ENCODE peak calls at places on chromosomes 11 and 22, in four cellular contexts. One of them, this sample, is unnamed.

GRCh38 chr11:69136471-69136870 is 19.3 kb upstream of the SMIM38 start:
- DNase-seq in HCT116: no peak
- DNase-seq in body of pancreas: no peak
- DNase-seq in suprapubic skin: peak; percentile 32
- DNase-seq in this sample: no peak

GRCh38 chr11:57713849-57714248 is 1.5 kb downstream of the TMX2 start:
- DNase-seq in HCT116: no peak
- DNase-seq in body of pancreas: no peak
- DNase-seq in suprapubic skin: no peak
- DNase-seq in this sample: no peak

GRCh38 chr22:28574159-28574788 is 105.4 kb downstream of the TTC28 start:
- DNase-seq in HCT116: no peak
- DNase-seq in body of pancreas: no peak
- DNase-seq in suprapubic skin: no peak
- DNase-seq in this sample: no peak

GRCh38 chr11:61370349-61371005 is 8.3 kb downstream of the TMEM138 start:
- DNase-seq in HCT116: no peak
- DNase-seq in body of pancreas: no peak
- DNase-seq in suprapubic skin: no peak
- DNase-seq in this sample: no peak

GRCh38 chr11:61832758-61833157 is 4.7 kb downstream of the FADS2 start:
- DNase-seq in HCT116: no peak
- DNase-seq in body of pancreas: no peak
- DNase-seq in suprapubic skin: no peak
- DNase-seq in this sample: no peak

GRCh38 chr11:85628771-85629341 is 463 bp downstream of the TMEM126B start:
- DNase-seq in HCT116: no peak
- DNase-seq in body of pancreas: peak; percentile 19
- DNase-seq in suprapubic skin: no peak
- DNase-seq in this sample: peak; percentile 7

GRCh38 chr11:96054870-96055705 is 131.2 kb upstream of the MTMR2 start:
- DNase-seq in HCT116: peak; percentile 27
- DNase-seq in body of pancreas: no peak
- DNase-seq in suprapubic skin: no peak
- DNase-seq in this sample: no peak

GRCh38 chr22:27495325-27495724 is 306.2 kb downstream of the MN1 start:
- DNase-seq in HCT116: no peak
- DNase-seq in body of pancreas: no peak
- DNase-seq in suprapubic skin: no peak
- DNase-seq in this sample: no peak

GRCh38 chr22:39940757-39941305 is 19.4 kb upstream of the TMA7B start:
- DNase-seq in HCT116: no peak
- DNase-seq in body of pancreas: no peak
- DNase-seq in suprapubic skin: no peak
- DNase-seq in this sample: no peak

GRCh38 chr11:130400793-130401483 is 27.5 kb downstream of the ADAMTS8 start:
- DNase-seq in HCT116: no peak
- DNase-seq in body of pancreas: no peak
- DNase-seq in suprapubic skin: no peak
- DNase-seq in this sample: no peak

GRCh38 chr11:131787119-131787518 is 416.7 kb downstream of the NTM start:
- DNase-seq in HCT116: no peak
- DNase-seq in body of pancreas: no peak
- DNase-seq in suprapubic skin: no peak
- DNase-seq in this sample: no peak

GRCh38 chr11:95231881-95232605 is 1.0 kb upstream of the SESN3 start:
- DNase-seq in HCT116: no peak
- DNase-seq in body of pancreas: peak; percentile 82
- DNase-seq in suprapubic skin: peak; percentile 83
- DNase-seq in this sample: no peak

GRCh38 chr11:110832080-110832479 is 119.8 kb upstream of the ARHGAP20 start:
- DNase-seq in HCT116: no peak
- DNase-seq in body of pancreas: no peak
- DNase-seq in suprapubic skin: no peak
- DNase-seq in this sample: no peak

GRCh38 chr11:8219257-8220021 is 44.2 kb downstream of the LMO1 start:
- DNase-seq in HCT116: peak; percentile 50
- DNase-seq in body of pancreas: peak; percentile 75
- DNase-seq in suprapubic skin: no peak
- DNase-seq in this sample: peak; percentile 77

GRCh38 chr11:9315078-9315688 is 790 bp upstream of the TMEM41B start:
- DNase-seq in HCT116: no peak
- DNase-seq in body of pancreas: peak; percentile 17
- DNase-seq in suprapubic skin: no peak
- DNase-seq in this sample: no peak

GRCh38 chr11:11500744-11501487 is 120.9 kb downstream of the GALNT18 start:
- DNase-seq in HCT116: no peak
- DNase-seq in body of pancreas: no peak
- DNase-seq in suprapubic skin: no peak
- DNase-seq in this sample: no peak

GRCh38 chr22:44404341-44405020 is 91.7 kb upstream of the SHISAL1 start:
- DNase-seq in HCT116: no peak
- DNase-seq in body of pancreas: no peak
- DNase-seq in suprapubic skin: peak; percentile 27
- DNase-seq in this sample: peak; percentile 32

GRCh38 chr11:129458278-129458677 is 82.6 kb downstream of the BARX2 start:
- DNase-seq in HCT116: no peak
- DNase-seq in body of pancreas: no peak
- DNase-seq in suprapubic skin: no peak
- DNase-seq in this sample: no peak

GRCh38 chr11:134034496-134035381 is 34.1 kb upstream of the JAM3 start:
- DNase-seq in HCT116: no peak
- DNase-seq in body of pancreas: peak; percentile 93
- DNase-seq in suprapubic skin: no peak
- DNase-seq in this sample: peak; percentile 22

GRCh38 chr22:24200616-24201212 is 19.4 kb downstream of the SUSD2 start:
- DNase-seq in HCT116: peak; percentile 67
- DNase-seq in body of pancreas: no peak
- DNase-seq in suprapubic skin: no peak
- DNase-seq in this sample: no peak

GRCh38 chr11:101860694-101861371 is 54.0 kb upstream of the CEP126 start:
- DNase-seq in HCT116: peak; percentile 57
- DNase-seq in body of pancreas: peak; percentile 38
- DNase-seq in suprapubic skin: no peak
- DNase-seq in this sample: peak; percentile 19

GRCh38 chr11:44899959-44900358 is 50.7 kb downstream of the TP53I11 start:
- DNase-seq in HCT116: peak; percentile 48
- DNase-seq in body of pancreas: no peak
- DNase-seq in suprapubic skin: no peak
- DNase-seq in this sample: peak; percentile 44

GRCh38 chr22:38177926-38178604 is 3.6 kb downstream of the PLA2G6 start:
- DNase-seq in HCT116: peak; percentile 82
- DNase-seq in body of pancreas: peak; percentile 37
- DNase-seq in suprapubic skin: peak; percentile 81
- DNase-seq in this sample: peak; percentile 53

GRCh38 chr11:102139081-102139498 is 28.8 kb downstream of the YAP1 start:
- DNase-seq in HCT116: no peak
- DNase-seq in body of pancreas: no peak
- DNase-seq in suprapubic skin: no peak
- DNase-seq in this sample: no peak

GRCh38 chr22:23833017-23833795 is 5.6 kb downstream of the DERL3 start:
- DNase-seq in HCT116: no peak
- DNase-seq in body of pancreas: no peak
- DNase-seq in suprapubic skin: peak; percentile 51
- DNase-seq in this sample: no peak

GRCh38 chr11:134522782-134523570 is 110.9 kb upstream of the B3GAT1 start:
- DNase-seq in HCT116: no peak
- DNase-seq in body of pancreas: no peak
- DNase-seq in suprapubic skin: no peak
- DNase-seq in this sample: no peak

GRCh38 chr11:11944444-11944843 is 64.0 kb downstream of the DKK3 start:
- DNase-seq in HCT116: no peak
- DNase-seq in body of pancreas: no peak
- DNase-seq in suprapubic skin: no peak
- DNase-seq in this sample: no peak

GRCh38 chr11:62242021-62242420 is at the start of gene SCGB1D2:
- DNase-seq in HCT116: no peak
- DNase-seq in body of pancreas: peak; percentile 83
- DNase-seq in suprapubic skin: peak; percentile 70
- DNase-seq in this sample: peak; percentile 35

GRCh38 chr11:2259466-2259830 is 10.9 kb downstream of the ASCL2 start:
- DNase-seq in HCT116: no peak
- DNase-seq in body of pancreas: no peak
- DNase-seq in suprapubic skin: peak; percentile 47
- DNase-seq in this sample: no peak

GRCh38 chr11:73804712-73805111 is 17.0 kb downstream of the MRPL48 start:
- DNase-seq in HCT116: no peak
- DNase-seq in body of pancreas: no peak
- DNase-seq in suprapubic skin: no peak
- DNase-seq in this sample: no peak

GRCh38 chr11:73814812-73815211 is 27.1 kb downstream of the MRPL48 start:
- DNase-seq in HCT116: no peak
- DNase-seq in body of pancreas: no peak
- DNase-seq in suprapubic skin: no peak
- DNase-seq in this sample: no peak

GRCh38 chr11:73808052-73808451 is 20.4 kb downstream of the MRPL48 start:
- DNase-seq in HCT116: no peak
- DNase-seq in body of pancreas: no peak
- DNase-seq in suprapubic skin: no peak
- DNase-seq in this sample: no peak

GRCh38 chr11:73812234-73812633 is 24.6 kb downstream of the MRPL48 start:
- DNase-seq in HCT116: no peak
- DNase-seq in body of pancreas: no peak
- DNase-seq in suprapubic skin: no peak
- DNase-seq in this sample: no peak

GRCh38 chr11:73810637-73811036 is 23.0 kb downstream of the MRPL48 start:
- DNase-seq in HCT116: no peak
- DNase-seq in body of pancreas: no peak
- DNase-seq in suprapubic skin: no peak
- DNase-seq in this sample: no peak
- TF ChIP-seq POLR2A in HCT116: no peak
- TF ChIP-seq POLR2A in body of pancreas: no peak
- TF ChIP-seq POLR2A in suprapubic skin: no peak
- TF ChIP-seq POLR2A in this sample: no peak

GRCh38 chr11:46367916-46368267 is 13.6 kb upstream of the MDK start:
- DNase-seq in HCT116: no peak
- DNase-seq in body of pancreas: no peak
- DNase-seq in suprapubic skin: no peak
- DNase-seq in this sample: no peak

GRCh38 chr11:46367244-46367915 is 14.1 kb upstream of the MDK start:
- DNase-seq in HCT116: no peak
- DNase-seq in body of pancreas: peak; percentile 76
- DNase-seq in suprapubic skin: no peak
- DNase-seq in this sample: no peak

GRCh38 chr11:46364791-46365190 is 16.7 kb upstream of the MDK start:
- DNase-seq in HCT116: no peak
- DNase-seq in body of pancreas: no peak
- DNase-seq in suprapubic skin: no peak
- DNase-seq in this sample: no peak

GRCh38 chr11:46366661-46367161 is 14.8 kb upstream of the MDK start:
- DNase-seq in HCT116: no peak
- DNase-seq in body of pancreas: no peak
- DNase-seq in suprapubic skin: no peak
- DNase-seq in this sample: no peak

DNA sequence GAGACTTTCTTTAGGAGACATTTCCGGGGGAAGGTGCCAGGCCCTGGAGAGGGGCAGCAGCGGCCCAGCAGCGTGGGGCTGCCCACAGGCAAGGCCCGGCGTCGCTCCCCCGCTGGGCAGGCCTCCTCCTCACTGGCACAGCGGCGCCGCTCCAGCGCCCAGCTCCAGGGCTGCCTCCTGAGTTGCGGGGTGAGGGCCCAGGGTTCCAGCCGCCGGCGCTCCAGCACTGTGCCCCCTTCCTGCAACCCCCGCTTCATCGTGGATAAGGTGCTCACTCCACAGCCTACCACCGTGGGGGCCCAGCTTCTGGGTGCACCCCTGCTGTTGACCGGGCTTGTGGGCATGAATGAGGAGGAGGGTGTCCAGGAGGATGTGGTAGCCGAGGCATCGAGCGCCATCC is 15.2 kb upstream of the MDK start:
- DNase-seq in HCT116: no peak
- DNase-seq in body of pancreas: no peak
- DNase-seq in suprapubic skin: no peak
- DNase-seq in this sample: no peak
- TF ChIP-seq POLR2A in HCT116: no peak
- TF ChIP-seq POLR2A in body of pancreas: no peak
- TF ChIP-seq POLR2A in suprapubic skin: no peak
- TF ChIP-seq POLR2A in this sample: no peak

DNA sequence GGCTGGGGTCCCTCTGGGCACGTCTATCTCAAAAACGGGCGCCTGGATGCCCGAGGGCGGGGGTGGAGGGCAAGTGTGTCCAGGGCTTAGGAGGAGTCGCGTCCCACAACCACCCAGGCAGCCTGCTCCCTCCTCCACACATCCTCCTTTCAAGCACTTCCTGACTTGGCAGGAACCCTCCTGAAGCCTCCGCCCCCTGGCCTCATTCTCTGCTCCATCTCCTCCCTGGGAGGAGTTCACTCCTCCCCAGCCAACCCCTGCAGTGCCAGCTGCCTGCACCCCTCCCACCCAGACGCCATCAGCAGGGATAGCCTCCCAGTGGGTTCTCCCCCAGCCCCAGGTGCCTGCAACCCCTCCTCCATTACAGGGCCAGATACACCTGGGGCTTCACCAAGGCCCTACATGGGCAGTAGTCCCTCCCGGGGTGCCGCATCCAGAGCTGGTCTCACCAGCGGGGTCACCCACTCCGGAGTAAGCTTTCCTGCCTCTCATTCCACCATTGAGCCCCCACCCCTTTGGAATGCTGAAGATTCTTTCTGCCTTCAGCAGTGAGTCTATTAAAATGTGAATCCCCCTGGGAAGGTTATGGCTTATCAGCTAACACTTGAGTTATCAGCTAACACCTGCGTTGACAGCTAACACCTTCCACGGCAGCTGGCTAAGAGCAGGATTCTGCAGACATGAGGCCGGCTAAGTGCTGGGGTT is 24.4 kb downstream of the RTN4R start:
- DNase-seq in HCT116: no peak
- DNase-seq in body of pancreas: no peak
- DNase-seq in suprapubic skin: no peak
- DNase-seq in this sample: peak; percentile 96
- TF ChIP-seq POLR2A in HCT116: no peak
- TF ChIP-seq POLR2A in body of pancreas: no peak
- TF ChIP-seq POLR2A in suprapubic skin: no peak
- TF ChIP-seq POLR2A in this sample: peak; percentile 39

GRCh38 chr11:13251961-13252360 is 25.6 kb upstream of the BMAL1 start:
- DNase-seq in HCT116: no peak
- DNase-seq in body of pancreas: no peak
- DNase-seq in suprapubic skin: no peak
- DNase-seq in this sample: no peak

GRCh38 chr11:13247606-13248320 is 29.8 kb upstream of the BMAL1 start:
- DNase-seq in HCT116: no peak
- DNase-seq in body of pancreas: no peak
- DNase-seq in suprapubic skin: no peak
- DNase-seq in this sample: no peak

GRCh38 chr11:13249177-13249576 is 28.4 kb upstream of the BMAL1 start:
- DNase-seq in HCT116: no peak
- DNase-seq in body of pancreas: no peak
- DNase-seq in suprapubic skin: no peak
- DNase-seq in this sample: no peak

DNA sequence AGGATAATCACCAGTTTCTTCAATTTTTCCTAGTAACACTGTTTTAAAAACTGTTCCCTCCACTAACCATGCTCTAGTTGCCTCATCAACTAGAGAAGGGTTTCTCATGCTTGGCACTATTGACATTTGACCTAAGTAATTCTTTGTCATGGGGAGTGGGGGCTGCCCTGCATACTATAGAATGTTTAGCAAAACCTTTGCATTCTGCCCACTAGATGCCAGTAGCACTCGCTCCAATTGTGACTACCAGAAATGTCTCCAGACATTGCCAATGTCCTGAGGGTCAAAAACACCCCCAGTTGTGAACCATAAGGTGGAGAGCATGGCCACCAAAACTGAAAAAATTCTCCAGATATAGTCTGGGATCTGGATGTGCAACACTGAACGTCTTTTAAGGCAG is 27.6 kb upstream of the BMAL1 start:
- DNase-seq in HCT116: no peak
- DNase-seq in body of pancreas: no peak
- DNase-seq in suprapubic skin: no peak
- DNase-seq in this sample: no peak
- TF ChIP-seq POLR2A in HCT116: no peak
- TF ChIP-seq POLR2A in body of pancreas: no peak
- TF ChIP-seq POLR2A in suprapubic skin: no peak
- TF ChIP-seq POLR2A in this sample: no peak